ENCODE peak calls at places on chromosomes 4 and X, in eight cellular contexts. One of them, this sample, is unnamed.

GRCh38 chr4:106806158-106806797 is 229.8 kb downstream of the DKK2 start:
- DNase-seq in nephron progenitor cell: no peak
- DNase-seq in left ventricle myocardium inferior: no peak
- DNase-seq in sigmoid colon: no peak
- DNase-seq in progenitor cell of endocrine pancreas: no peak
- DNase-seq in SK-N-SH: no peak
- DNase-seq in AG04450: no peak
- DNase-seq in endodermal cell: no peak
- DNase-seq in this sample: no peak

GRCh38 chr4:183987987-183988392 is 82.9 kb downstream of the STOX2 start:
- DNase-seq in left ventricle myocardium inferior: peak
- DNase-seq in progenitor cell of endocrine pancreas: no peak
- DNase-seq in nephron progenitor cell: peak
- DNase-seq in AG04450: peak
- DNase-seq in endodermal cell: peak
- DNase-seq in sigmoid colon: peak
- DNase-seq in SK-N-SH: peak
- DNase-seq in this sample: peak

GRCh38 chr4:138439143-138439581 is 197.0 kb upstream of the SLC7A11 start:
- DNase-seq in progenitor cell of endocrine pancreas: no peak
- DNase-seq in SK-N-SH: no peak
- DNase-seq in endodermal cell: no peak
- DNase-seq in nephron progenitor cell: no peak
- DNase-seq in AG04450: no peak
- DNase-seq in sigmoid colon: no peak
- DNase-seq in left ventricle myocardium inferior: no peak
- DNase-seq in this sample: no peak

GRCh38 chr4:54566608-54567007 is 91.1 kb upstream of the KIT start:
- DNase-seq in nephron progenitor cell: no peak
- DNase-seq in sigmoid colon: no peak
- DNase-seq in SK-N-SH: no peak
- DNase-seq in endodermal cell: peak
- DNase-seq in progenitor cell of endocrine pancreas: no peak
- DNase-seq in AG04450: no peak
- DNase-seq in left ventricle myocardium inferior: no peak
- DNase-seq in this sample: no peak

GRCh38 chr4:168623011-168623410 is 126.2 kb downstream of the PALLD start:
- DNase-seq in nephron progenitor cell: no peak
- DNase-seq in AG04450: no peak
- DNase-seq in left ventricle myocardium inferior: no peak
- DNase-seq in sigmoid colon: no peak
- DNase-seq in endodermal cell: no peak
- DNase-seq in progenitor cell of endocrine pancreas: no peak
- DNase-seq in SK-N-SH: no peak
- DNase-seq in this sample: no peak

GRCh38 chr4:54090804-54091623 is 8.9 kb upstream of the GSX2 start:
- DNase-seq in SK-N-SH: peak
- DNase-seq in sigmoid colon: no peak
- DNase-seq in progenitor cell of endocrine pancreas: no peak
- DNase-seq in endodermal cell: peak
- DNase-seq in left ventricle myocardium inferior: peak
- DNase-seq in AG04450: no peak
- DNase-seq in nephron progenitor cell: peak
- DNase-seq in this sample: no peak

GRCh38 chr4:12324965-12325364 is 896.3 kb upstream of the HS3ST1 start:
- DNase-seq in SK-N-SH: no peak
- DNase-seq in left ventricle myocardium inferior: no peak
- DNase-seq in sigmoid colon: no peak
- DNase-seq in nephron progenitor cell: no peak
- DNase-seq in AG04450: no peak
- DNase-seq in endodermal cell: no peak
- DNase-seq in progenitor cell of endocrine pancreas: no peak
- DNase-seq in this sample: no peak

GRCh38 chr4:16227462-16227868 is 1.2 kb upstream of the TAPT1 start:
- DNase-seq in nephron progenitor cell: peak
- DNase-seq in sigmoid colon: peak
- DNase-seq in endodermal cell: peak
- DNase-seq in SK-N-SH: peak
- DNase-seq in progenitor cell of endocrine pancreas: peak
- DNase-seq in left ventricle myocardium inferior: peak
- DNase-seq in AG04450: no peak
- DNase-seq in this sample: no peak

GRCh38 chrX:1582686-1583437 is 8.5 kb upstream of the AKAP17A start:
- DNase-seq in sigmoid colon: no peak
- DNase-seq in progenitor cell of endocrine pancreas: no peak
- DNase-seq in nephron progenitor cell: no peak
- DNase-seq in SK-N-SH: no peak
- DNase-seq in endodermal cell: peak
- DNase-seq in left ventricle myocardium inferior: no peak
- DNase-seq in AG04450: no peak
- DNase-seq in this sample: no peak

GRCh38 chr4:26326791-26327190 is 6.0 kb downstream of the RBPJ start:
- DNase-seq in sigmoid colon: no peak
- DNase-seq in left ventricle myocardium inferior: no peak
- DNase-seq in nephron progenitor cell: no peak
- DNase-seq in AG04450: peak
- DNase-seq in SK-N-SH: no peak
- DNase-seq in progenitor cell of endocrine pancreas: no peak
- DNase-seq in endodermal cell: no peak
- DNase-seq in this sample: peak

GRCh38 chrX:10755477-10756334 is 135.3 kb upstream of the MID1 start:
- DNase-seq in SK-N-SH: no peak
- DNase-seq in left ventricle myocardium inferior: no peak
- DNase-seq in sigmoid colon: no peak
- DNase-seq in endodermal cell: peak
- DNase-seq in AG04450: peak
- DNase-seq in progenitor cell of endocrine pancreas: no peak
- DNase-seq in nephron progenitor cell: peak
- DNase-seq in this sample: peak

GRCh38 chrX:12819231-12819630 is 28.0 kb downstream of the PRPS2 start:
- DNase-seq in nephron progenitor cell: no peak
- DNase-seq in endodermal cell: no peak
- DNase-seq in sigmoid colon: no peak
- DNase-seq in progenitor cell of endocrine pancreas: no peak
- DNase-seq in left ventricle myocardium inferior: no peak
- DNase-seq in SK-N-SH: no peak
- DNase-seq in AG04450: no peak
- DNase-seq in this sample: no peak

GRCh38 chr4:99221980-99222379 is 2.9 kb upstream of the ADH6 start:
- DNase-seq in AG04450: no peak
- DNase-seq in endodermal cell: no peak
- DNase-seq in sigmoid colon: no peak
- DNase-seq in SK-N-SH: no peak
- DNase-seq in progenitor cell of endocrine pancreas: no peak
- DNase-seq in left ventricle myocardium inferior: no peak
- DNase-seq in nephron progenitor cell: no peak
- DNase-seq in this sample: no peak

GRCh38 chr4:129146639-129147038 is 50.7 kb downstream of the C4orf33 start:
- DNase-seq in sigmoid colon: no peak
- DNase-seq in nephron progenitor cell: no peak
- DNase-seq in AG04450: no peak
- DNase-seq in left ventricle myocardium inferior: no peak
- DNase-seq in progenitor cell of endocrine pancreas: no peak
- DNase-seq in SK-N-SH: peak
- DNase-seq in endodermal cell: no peak
- DNase-seq in this sample: no peak

GRCh38 chr4:52646096-52646495 is 13.0 kb downstream of the USP46 start:
- DNase-seq in progenitor cell of endocrine pancreas: no peak
- DNase-seq in endodermal cell: no peak
- DNase-seq in nephron progenitor cell: no peak
- DNase-seq in left ventricle myocardium inferior: no peak
- DNase-seq in sigmoid colon: no peak
- DNase-seq in SK-N-SH: no peak
- DNase-seq in AG04450: no peak
- DNase-seq in this sample: no peak

GRCh38 chr4:98745372-98745771 is 87.0 kb upstream of the TSPAN5 start:
- DNase-seq in SK-N-SH: peak
- DNase-seq in nephron progenitor cell: no peak
- DNase-seq in sigmoid colon: no peak
- DNase-seq in left ventricle myocardium inferior: no peak
- DNase-seq in endodermal cell: no peak
- DNase-seq in AG04450: no peak
- DNase-seq in progenitor cell of endocrine pancreas: no peak
- DNase-seq in this sample: no peak

GRCh38 chr4:186078977-186079697 is 10.2 kb downstream of the TLR3 start:
- DNase-seq in nephron progenitor cell: peak
- DNase-seq in left ventricle myocardium inferior: no peak
- DNase-seq in AG04450: no peak
- DNase-seq in sigmoid colon: no peak
- DNase-seq in endodermal cell: peak
- DNase-seq in SK-N-SH: no peak
- DNase-seq in progenitor cell of endocrine pancreas: no peak
- DNase-seq in this sample: no peak

GRCh38 chr4:6782846-6783110 is 251 bp downstream of the KIAA0232 start:
- DNase-seq in AG04450: no peak
- DNase-seq in sigmoid colon: no peak
- DNase-seq in SK-N-SH: no peak
- DNase-seq in nephron progenitor cell: no peak
- DNase-seq in endodermal cell: no peak
- DNase-seq in progenitor cell of endocrine pancreas: no peak
- DNase-seq in left ventricle myocardium inferior: no peak
- DNase-seq in this sample: no peak

GRCh38 chr4:6781113-6781512 is 1.4 kb upstream of the KIAA0232 start:
- DNase-seq in progenitor cell of endocrine pancreas: no peak
- DNase-seq in AG04450: no peak
- DNase-seq in left ventricle myocardium inferior: peak
- DNase-seq in nephron progenitor cell: no peak
- DNase-seq in endodermal cell: no peak
- DNase-seq in SK-N-SH: no peak
- DNase-seq in sigmoid colon: no peak
- DNase-seq in this sample: no peak

GRCh38 chr4:6781561-6781960 is 966 bp upstream of the KIAA0232 start:
- DNase-seq in SK-N-SH: no peak
- DNase-seq in nephron progenitor cell: no peak
- DNase-seq in sigmoid colon: no peak
- DNase-seq in endodermal cell: no peak
- DNase-seq in progenitor cell of endocrine pancreas: no peak
- DNase-seq in left ventricle myocardium inferior: no peak
- DNase-seq in AG04450: no peak
- DNase-seq in this sample: no peak

GRCh38 chr4:6783111-6783981 is 819 bp downstream of the KIAA0232 start:
- DNase-seq in progenitor cell of endocrine pancreas: peak
- DNase-seq in sigmoid colon: peak
- DNase-seq in SK-N-SH: peak
- DNase-seq in left ventricle myocardium inferior: peak
- DNase-seq in AG04450: peak
- DNase-seq in nephron progenitor cell: peak
- DNase-seq in endodermal cell: peak
- DNase-seq in this sample: no peak

GRCh38 chr4:6782147-6782845 is at the start of gene KIAA0232:
- DNase-seq in endodermal cell: peak
- DNase-seq in SK-N-SH: peak
- DNase-seq in AG04450: peak
- DNase-seq in nephron progenitor cell: peak
- DNase-seq in sigmoid colon: peak
- DNase-seq in progenitor cell of endocrine pancreas: peak
- DNase-seq in left ventricle myocardium inferior: peak
- DNase-seq in this sample: no peak
- TF ChIP-seq CTCF in endodermal cell: no peak
- TF ChIP-seq CTCF in SK-N-SH: no peak
- TF ChIP-seq CTCF in AG04450: no peak
- TF ChIP-seq CTCF in nephron progenitor cell: no peak
- TF ChIP-seq CTCF in sigmoid colon: no peak
- TF ChIP-seq CTCF in progenitor cell of endocrine pancreas: no peak
- TF ChIP-seq CTCF in left ventricle myocardium inferior: no peak
- TF ChIP-seq CTCF in this sample: no peak

GRCh38 chr4:125762537-125762936 is 447.8 kb downstream of the FAT4 start:
- DNase-seq in endodermal cell: no peak
- DNase-seq in AG04450: no peak
- DNase-seq in SK-N-SH: no peak
- DNase-seq in nephron progenitor cell: no peak
- DNase-seq in left ventricle myocardium inferior: no peak
- DNase-seq in sigmoid colon: no peak
- DNase-seq in progenitor cell of endocrine pancreas: no peak
- DNase-seq in this sample: no peak
- TF ChIP-seq CTCF in endodermal cell: peak
- TF ChIP-seq CTCF in AG04450: peak
- TF ChIP-seq CTCF in SK-N-SH: peak
- TF ChIP-seq CTCF in nephron progenitor cell: no peak
- TF ChIP-seq CTCF in left ventricle myocardium inferior: no peak
- TF ChIP-seq CTCF in sigmoid colon: no peak
- TF ChIP-seq CTCF in progenitor cell of endocrine pancreas: peak
- TF ChIP-seq CTCF in this sample: peak

DNA sequence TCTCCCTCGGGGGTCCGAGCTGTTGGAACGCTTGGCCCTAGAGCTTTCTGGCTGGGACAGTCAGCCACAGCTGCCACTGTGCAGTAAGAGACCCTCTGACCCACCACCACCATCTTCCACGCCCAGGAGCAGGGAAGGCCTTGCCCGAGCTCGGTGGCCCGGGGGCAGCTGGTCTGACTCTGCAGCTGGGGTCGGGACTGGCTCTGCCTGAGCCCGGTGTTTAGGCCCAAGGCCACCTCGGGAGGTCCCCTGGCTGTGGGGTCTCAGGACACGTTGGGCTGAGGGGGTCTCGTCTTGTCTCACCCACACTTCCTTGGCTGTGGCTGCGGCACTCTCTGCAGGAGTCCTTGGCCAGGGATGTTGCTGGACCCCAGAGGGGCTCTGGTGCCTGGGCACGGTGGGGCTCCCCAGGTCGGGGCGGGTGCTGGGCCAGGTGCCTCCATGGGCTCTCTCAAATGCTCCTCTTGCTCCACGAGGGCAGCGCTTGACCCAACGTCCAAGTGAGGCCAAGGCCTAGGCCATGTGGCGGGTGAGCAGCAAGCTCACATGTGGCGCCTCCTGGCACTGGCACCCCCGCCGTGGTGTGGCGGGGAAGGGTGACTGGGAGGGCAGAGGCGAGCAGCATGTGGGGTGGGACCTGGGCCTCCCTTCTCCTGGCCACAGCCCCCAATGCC is 22.9 kb downstream of the DOK7 start:
- DNase-seq in AG04450: no peak
- DNase-seq in progenitor cell of endocrine pancreas: no peak
- DNase-seq in left ventricle myocardium inferior: no peak
- DNase-seq in SK-N-SH: no peak
- DNase-seq in endodermal cell: no peak
- DNase-seq in nephron progenitor cell: no peak
- DNase-seq in sigmoid colon: no peak
- DNase-seq in this sample: no peak
- TF ChIP-seq CTCF in AG04450: no peak
- TF ChIP-seq CTCF in progenitor cell of endocrine pancreas: no peak
- TF ChIP-seq CTCF in left ventricle myocardium inferior: no peak
- TF ChIP-seq CTCF in SK-N-SH: no peak
- TF ChIP-seq CTCF in endodermal cell: no peak
- TF ChIP-seq CTCF in nephron progenitor cell: no peak
- TF ChIP-seq CTCF in sigmoid colon: no peak
- TF ChIP-seq CTCF in this sample: no peak

DNA sequence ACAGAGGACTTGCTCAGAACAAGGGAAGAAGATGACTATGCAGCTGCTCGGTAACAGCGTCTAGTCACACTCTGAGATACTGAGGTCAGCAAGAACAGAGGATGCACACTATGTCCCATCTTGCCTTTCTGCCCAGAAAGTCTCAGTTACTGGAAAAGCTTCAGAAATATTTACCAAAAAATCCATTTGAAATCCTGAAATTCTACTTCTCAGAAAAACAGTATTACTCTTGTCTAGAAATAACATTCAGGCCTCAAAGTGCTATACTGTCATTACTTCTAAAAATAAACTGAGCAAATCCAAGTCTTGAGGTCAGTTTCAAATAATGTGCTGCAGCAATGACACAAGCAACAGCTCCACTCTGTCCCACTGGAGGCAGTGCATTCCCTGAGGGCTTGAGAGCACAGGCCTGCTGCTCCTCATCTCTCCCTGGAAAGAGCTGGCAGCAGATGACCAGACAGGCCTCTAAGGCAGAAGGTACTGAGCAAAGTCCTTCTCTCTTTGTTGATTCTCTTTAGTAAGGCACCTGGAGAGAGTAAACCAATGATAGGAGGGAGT is 76.9 kb downstream of the CAMK2D start:
- DNase-seq in SK-N-SH: peak
- DNase-seq in left ventricle myocardium inferior: peak
- DNase-seq in AG04450: no peak
- DNase-seq in progenitor cell of endocrine pancreas: no peak
- DNase-seq in nephron progenitor cell: no peak
- DNase-seq in endodermal cell: peak
- DNase-seq in sigmoid colon: peak
- DNase-seq in this sample: no peak
- TF ChIP-seq CTCF in SK-N-SH: peak
- TF ChIP-seq CTCF in left ventricle myocardium inferior: peak
- TF ChIP-seq CTCF in AG04450: peak
- TF ChIP-seq CTCF in progenitor cell of endocrine pancreas: peak
- TF ChIP-seq CTCF in nephron progenitor cell: no peak
- TF ChIP-seq CTCF in endodermal cell: peak
- TF ChIP-seq CTCF in sigmoid colon: peak
- TF ChIP-seq CTCF in this sample: peak

This sample was measured in kidney epithelial cell.